ENCODE peak calls at places on chromosomes 12 and 14, in six cellular contexts. Q is NCI-H187, L is heart right ventricle, D is endothelial cell, F is T-helper 2 cell, T is foreskin fibroblast. V is an unnamed sample.

GRCh38 chr12:129681830-129682229 is 222.0 kb downstream of the TMEM132D start:
- DNase-seq in Q (no peak), L (no peak), D (no peak), F (no peak), T (no peak), V (no peak)

GRCh38 chr12:9039397-9039977 is 50.1 kb downstream of the KLRG1 start:
- DNase-seq in Q (no peak), L (no peak), D (no peak), F (peak; percentile 45), T (peak; percentile 57), V (peak; percentile 58)

GRCh38 chr12:26643532-26644315 is 189.3 kb downstream of the ITPR2 start:
- DNase-seq in Q (no peak), L (no peak), D (no peak), F (no peak), T (no peak), V (no peak)

GRCh38 chr12:3129301-3130052 is 52.3 kb downstream of the TSPAN9 start:
- DNase-seq in Q (no peak), L (no peak), D (no peak), F (no peak), T (peak; percentile 63), V (no peak)

GRCh38 chr12:16984484-16984883 is 378.5 kb upstream of the LMO3 start:
- DNase-seq in Q (no peak), L (no peak), D (no peak), F (no peak), T (no peak), V (no peak)

GRCh38 chr12:58920102-58920955 is at the start of gene LRIG3:
- DNase-seq in Q (peak; percentile 76), L (peak; percentile 90), D (peak; percentile 89), F (no peak), T (peak; percentile 96), V (peak; percentile 83)

GRCh38 chr14:73686901-73687300 is 27.3 kb downstream of the PNMA1 start:
- DNase-seq in Q (no peak), L (no peak), D (no peak), F (no peak), T (no peak), V (no peak)

GRCh38 chr14:50658203-50658602 is 9.9 kb downstream of the SAV1 start:
- DNase-seq in Q (no peak), L (peak; percentile 24), D (no peak), F (no peak), T (peak; percentile 71), V (no peak)

GRCh38 chr12:2047752-2048151 is 5.0 kb upstream of the CACNA1C start:
- DNase-seq in Q (no peak), L (no peak), D (no peak), F (no peak), T (no peak), V (no peak)

GRCh38 chr14:26867171-26867757 is 269.4 kb upstream of the NOVA1 start:
- DNase-seq in Q (no peak), L (no peak), D (no peak), F (no peak), T (peak; percentile 42), V (no peak)

GRCh38 chr12:104182144-104182543 is 33.4 kb upstream of the TXNRD1 start:
- DNase-seq in Q (no peak), L (peak; percentile 35), D (no peak), F (no peak), T (peak; percentile 94), V (no peak)

GRCh38 chr14:58717821-58718220 is 80.1 kb downstream of the DACT1 start:
- DNase-seq in Q (no peak), L (no peak), D (no peak), F (no peak), T (peak; percentile 38), V (no peak)

GRCh38 chr12:89949457-89950195 is 241.0 kb upstream of the ATP2B1 start:
- DNase-seq in Q (no peak), L (peak; percentile 66), D (peak; percentile 31), F (peak; percentile 86), T (peak; percentile 62), V (peak; percentile 20)

GRCh38 chr12:3755898-3756297 is 3.0 kb upstream of the CRACR2A start:
- DNase-seq in Q (no peak), L (no peak), D (no peak), F (no peak), T (no peak), V (no peak)

GRCh38 chr14:34322940-34323418 is 139.1 kb downstream of the SPTSSA start:
- DNase-seq in Q (peak; percentile 65), L (peak; percentile 51), D (peak; percentile 72), F (peak; percentile 11), T (peak; percentile 74), V (peak; percentile 76)

GRCh38 chr14:86257973-86258372 is 728.0 kb downstream of the FLRT2 start:
- DNase-seq in Q (no peak), L (no peak), D (no peak), F (no peak), T (no peak), V (no peak)

GRCh38 chr12:52896190-52897100 is 8.4 kb downstream of the KRT8 start:
- DNase-seq in Q (no peak), L (no peak), D (no peak), F (no peak), T (no peak), V (no peak)

GRCh38 chr12:113135178-113136127 is at the start of gene RASAL1:
- DNase-seq in Q (peak; percentile 66), L (no peak), D (peak; percentile 54), F (peak; percentile 60), T (no peak), V (peak; percentile 56)

GRCh38 chr14:21087294-21088091 is 11.0 kb downstream of the ZNF219 start:
- DNase-seq in Q (no peak), L (no peak), D (peak; percentile 66), F (peak; percentile 93), T (peak; percentile 90), V (no peak)

GRCh38 chr12:23655112-23655511 is 294.4 kb downstream of the SOX5 start:
- DNase-seq in Q (no peak), L (no peak), D (no peak), F (no peak), T (no peak), V (no peak)

GRCh38 chr12:132105467-132105866 is 38.7 kb downstream of the DDX51 start:
- DNase-seq in Q (no peak), L (no peak), D (no peak), F (no peak), T (no peak), V (no peak)

GRCh38 chr14:33728010-33728498 is 222.8 kb downstream of the EGLN3 start:
- DNase-seq in Q (no peak), L (no peak), D (no peak), F (no peak), T (no peak), V (no peak)

GRCh38 chr14:64630778-64631177 is 73.4 kb upstream of the PLEKHG3 start:
- DNase-seq in Q (no peak), L (no peak), D (no peak), F (no peak), T (no peak), V (no peak)

GRCh38 chr12:51820721-51821422 is 27.6 kb downstream of the FIGNL2 start:
- DNase-seq in Q (peak; percentile 67), L (peak; percentile 52), D (peak; percentile 72), F (peak; percentile 77), T (peak; percentile 24), V (peak; percentile 62)

GRCh38 chr12:92075425-92075891 is 70.2 kb downstream of the BTG1 start:
- DNase-seq in Q (no peak), L (no peak), D (no peak), F (no peak), T (peak; percentile 74), V (no peak)

GRCh38 chr12:82835217-82835616 is 148.5 kb downstream of the TMTC2 start:
- DNase-seq in Q (no peak), L (no peak), D (no peak), F (no peak), T (peak; percentile 80), V (no peak)

GRCh38 chr12:129423041-129423580 is 480.7 kb downstream of the TMEM132D start:
- DNase-seq in Q (no peak), L (no peak), D (no peak), F (no peak), T (no peak), V (no peak)

GRCh38 chr12:4987076-4987775 is 56.5 kb upstream of the KCNA5 start:
- DNase-seq in Q (no peak), L (no peak), D (no peak), F (no peak), T (no peak), V (no peak)

GRCh38 chr12:11580125-11580751 is 69.2 kb upstream of the ETV6 start:
- DNase-seq in Q (no peak), L (no peak), D (no peak), F (no peak), T (peak; percentile 81), V (no peak)

GRCh38 chr12:89347325-89347829 is 4.9 kb downstream of the DUSP6 start:
- DNase-seq in Q (no peak), L (no peak), D (no peak), F (no peak), T (peak; percentile 45), V (no peak)

GRCh38 chr12:65720136-65720535 is 104.1 kb upstream of the HMGA2 start:
- DNase-seq in Q (no peak), L (no peak), D (no peak), F (no peak), T (peak; percentile 55), V (no peak)

GRCh38 chr12:62827855-62828254 is 107.1 kb downstream of the PPM1H start:
- DNase-seq in Q (no peak), L (no peak), D (no peak), F (no peak), T (no peak), V (no peak)

GRCh38 chr12:75542942-75543341 is 31.5 kb upstream of the KRR1 start:
- DNase-seq in Q (no peak), L (no peak), D (no peak), F (no peak), T (peak; percentile 63), V (no peak)

GRCh38 chr14:95516554-95517209 is at the start of gene SYNE3:
- DNase-seq in Q (no peak), L (peak; percentile 55), D (no peak), F (peak; percentile 49), T (peak; percentile 89), V (peak; percentile 57)

GRCh38 chr14:91482278-91483023 is 27.7 kb downstream of the PPP4R3A start:
- DNase-seq in Q (no peak), L (no peak), D (no peak), F (no peak), T (peak; percentile 72), V (no peak)

GRCh38 chr12:106039242-106039641 is 99.5 kb downstream of the NUAK1 start:
- DNase-seq in Q (no peak), L (no peak), D (no peak), F (no peak), T (no peak), V (no peak)

GRCh38 chr14:55609681-55610080 is 29.7 kb downstream of the KTN1 start:
- DNase-seq in Q (no peak), L (no peak), D (no peak), F (no peak), T (peak; percentile 74), V (no peak)

GRCh38 chr12:73057428-73057827 is 785.3 kb downstream of the TRHDE start:
- DNase-seq in Q (no peak), L (no peak), D (no peak), F (no peak), T (no peak), V (no peak)

GRCh38 chr12:6832125-6832524 is 3.9 kb downstream of the P3H3 start:
- DNase-seq in Q (no peak), L (no peak), D (no peak), F (no peak), T (no peak), V (no peak)

GRCh38 chr12:8026282-8026637 is 6.3 kb upstream of the FOXJ2 start:
- DNase-seq in Q (no peak), L (no peak), D (no peak), F (no peak), T (no peak), V (peak; percentile 36)

V was measured in HEK293T.